ENCODE peak calls at places on chromosomes 2 and 18, in six cellular contexts. P is gastrocnemius medialis, F is RWPE1, I is coronary artery, T is dorsolateral prefrontal cortex, R is substantia nigra. D is an unnamed sample.

GRCh38 chr18:48136051-48136543 is 205.6 kb upstream of the SMAD2 start:
- DNase-seq in P (no peak), F (no peak), I (no peak), T (no peak), R (peak), D (no peak)

GRCh38 chr2:237432484-237433092 is 18.6 kb upstream of the COL6A3 start:
- DNase-seq in P (no peak), F (peak), I (no peak), T (peak), R (no peak), D (no peak)

GRCh38 chr2:118013221-118013723 is 598 bp downstream of the CCDC93 start:
- DNase-seq in P (peak), F (peak), I (peak), T (peak), R (peak), D (no peak)

GRCh38 chr18:79903071-79903635 is 48.3 kb downstream of the SLC66A2 start:
- DNase-seq in P (no peak), F (no peak), I (no peak), T (no peak), R (no peak), D (no peak)

GRCh38 chr2:15223887-15224286 is 337.2 kb downstream of the NBAS start:
- DNase-seq in P (no peak), F (peak), I (no peak), T (no peak), R (no peak), D (no peak)

GRCh38 chr2:109433486-109433885 is 180.3 kb downstream of the SEPTIN10 start:
- DNase-seq in P (no peak), F (no peak), I (no peak), T (peak), R (no peak), D (no peak)

GRCh38 chr2:238141541-238142318 is 3.3 kb downstream of the KLHL30 start:
- DNase-seq in P (peak), F (peak), I (no peak), T (no peak), R (peak), D (no peak)

GRCh38 chr2:234950730-234951385 is 959 bp upstream of the SH3BP4 start:
- DNase-seq in P (no peak), F (no peak), I (no peak), T (no peak), R (no peak), D (no peak)

GRCh38 chr18:2846638-2847340 is at the start of gene EMILIN2:
- DNase-seq in P (peak), F (peak), I (peak), T (no peak), R (no peak), D (no peak)

GRCh38 chr18:8391068-8391467 is 218.2 kb upstream of the RAB12 start:
- DNase-seq in P (no peak), F (no peak), I (no peak), T (no peak), R (no peak), D (no peak)

GRCh38 chr2:60356346-60356745 is 197.1 kb downstream of the BCL11A start:
- DNase-seq in P (no peak), F (peak), I (no peak), T (no peak), R (no peak), D (no peak)

GRCh38 chr2:174007010-174007409 is 41.8 kb upstream of the SP3 start:
- DNase-seq in P (no peak), F (no peak), I (no peak), T (no peak), R (no peak), D (no peak)

GRCh38 chr2:174011796-174012195 is 46.6 kb upstream of the SP3 start:
- DNase-seq in P (no peak), F (no peak), I (no peak), T (no peak), R (no peak), D (no peak)

GRCh38 chr2:174009488-174010223 is 44.5 kb upstream of the SP3 start:
- DNase-seq in P (no peak), F (no peak), I (no peak), T (no peak), R (no peak), D (no peak)

GRCh38 chr2:174005801-174006419 is 40.7 kb upstream of the SP3 start:
- DNase-seq in P (no peak), F (no peak), I (no peak), T (no peak), R (no peak), D (no peak)

DNA sequence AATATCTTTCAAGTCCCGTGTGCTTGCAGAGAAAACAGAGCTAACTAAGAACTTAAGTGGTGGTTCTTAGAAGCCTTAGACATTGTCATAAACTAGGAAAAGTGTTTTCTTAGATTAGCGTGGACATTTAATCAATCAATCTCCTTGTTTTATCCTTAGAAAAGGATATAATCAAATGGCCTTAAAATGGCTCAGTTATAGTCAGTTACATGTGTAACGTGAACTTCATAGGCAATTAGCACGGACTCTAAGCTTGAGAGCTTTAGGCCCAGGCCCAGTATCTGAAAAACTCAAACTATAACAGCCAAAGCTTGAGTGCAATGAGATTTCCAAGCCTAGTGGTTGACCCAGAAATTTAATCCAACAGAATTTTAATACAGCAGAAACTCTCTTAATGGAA is 43.5 kb upstream of the SP3 start:
- DNase-seq in P (no peak), F (no peak), I (no peak), T (no peak), R (no peak), D (no peak)
- H3K27ac ChIP-seq in P (no peak), F (no peak), I (no peak), T (no peak), R (no peak), D (no peak)

DNA sequence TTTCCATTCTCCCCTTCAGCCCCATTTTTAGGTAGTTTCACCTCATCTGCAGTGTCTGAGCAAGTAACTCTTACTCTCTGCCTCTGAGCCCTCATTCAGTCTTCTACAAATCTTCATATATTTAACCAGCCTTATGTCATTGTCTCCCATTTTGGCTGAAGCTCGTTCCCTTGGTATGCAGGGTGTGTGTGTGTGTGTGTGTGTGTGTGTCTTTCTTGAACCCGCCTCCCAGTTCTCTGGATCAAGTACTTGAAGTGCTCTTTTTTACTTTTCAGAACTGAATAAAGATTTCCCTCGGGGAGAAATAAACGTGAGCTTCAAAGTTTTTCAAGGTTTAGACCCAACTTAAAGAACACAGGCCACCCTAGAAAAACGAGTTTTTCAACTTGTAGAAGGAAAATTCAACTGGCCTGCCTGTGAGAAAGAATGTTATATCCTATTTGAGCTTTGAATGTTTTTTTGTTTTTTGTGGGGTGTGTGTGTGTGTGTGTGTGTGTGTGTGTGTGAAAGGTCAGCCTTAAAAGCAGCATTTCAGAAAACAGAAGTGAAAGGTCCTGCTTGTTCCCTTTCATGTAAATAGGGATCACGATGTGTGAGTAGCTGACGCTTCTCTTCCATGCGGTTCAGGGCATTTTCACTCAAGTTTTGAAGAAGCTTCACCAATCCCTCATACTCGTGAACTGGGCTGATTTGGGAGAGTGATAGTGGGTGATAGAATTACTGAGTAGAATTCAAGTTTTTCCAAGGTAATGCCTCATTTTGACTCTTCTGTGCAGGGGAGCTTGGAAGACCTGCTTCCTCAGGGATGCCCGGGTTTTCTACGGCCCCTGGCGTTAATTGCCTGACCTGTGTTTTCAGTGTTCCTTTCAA is 50.6 kb upstream of the EML6 start:
- DNase-seq in P (no peak), F (no peak), I (no peak), T (no peak), R (no peak), D (no peak)
- H3K27ac ChIP-seq in P (peak), F (peak), I (peak), T (peak), R (peak), D (peak)

DNA sequence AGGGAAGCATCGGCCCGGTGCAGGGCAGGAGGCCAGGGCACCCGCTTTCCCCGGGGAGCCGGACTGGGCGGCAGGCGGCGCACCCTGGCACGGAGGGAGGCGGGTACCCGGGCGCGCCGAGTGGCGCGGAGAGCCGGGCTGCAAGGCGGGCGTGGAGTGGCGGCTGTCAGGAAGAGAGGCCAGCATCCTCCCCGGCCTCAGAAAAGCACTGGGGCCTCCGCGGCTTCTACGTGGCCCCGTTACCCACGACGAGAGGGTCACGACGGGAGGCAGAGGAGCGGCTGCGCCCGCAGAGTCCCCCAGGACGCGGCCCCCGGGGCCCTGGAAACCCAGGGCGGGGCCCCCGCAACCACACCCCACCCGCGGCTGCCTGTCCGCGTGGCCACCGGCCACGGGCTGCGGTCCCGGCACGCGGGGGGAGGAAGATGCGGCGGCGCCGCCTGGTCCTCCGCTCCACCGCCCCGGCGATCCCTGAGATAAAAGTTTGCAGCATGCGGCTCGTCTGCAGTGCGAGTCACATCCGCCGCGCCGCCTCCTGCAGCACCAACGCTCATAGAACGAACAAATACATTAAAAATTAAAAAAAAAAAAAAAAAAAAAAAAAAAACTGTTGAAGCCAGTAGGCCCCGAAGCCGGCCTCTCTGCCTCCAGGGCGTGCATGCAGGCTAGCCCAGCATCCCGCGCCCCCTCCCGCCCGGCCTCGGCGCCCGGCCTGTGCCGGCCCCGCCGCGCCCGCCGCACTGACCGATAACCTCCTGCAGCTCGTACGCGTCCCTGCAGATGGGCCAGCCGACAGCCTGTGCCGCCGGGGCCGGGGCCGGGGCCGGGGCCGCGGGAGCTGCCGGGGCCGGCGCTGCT is 683 bp downstream of the STK39 start:
- DNase-seq in P (peak), F (peak), I (peak), T (peak), R (peak), D (peak)
- H3K27ac ChIP-seq in P (peak), F (peak), I (peak), T (peak), R (peak), D (peak)

GRCh38 chr18:54149078-54149697 is 75.3 kb downstream of the MBD2 start:
- DNase-seq in P (no peak), F (peak), I (no peak), T (no peak), R (no peak), D (no peak)
- H3K27ac ChIP-seq in P (no peak), F (peak), I (peak), T (peak), R (no peak), D (no peak)

DNA sequence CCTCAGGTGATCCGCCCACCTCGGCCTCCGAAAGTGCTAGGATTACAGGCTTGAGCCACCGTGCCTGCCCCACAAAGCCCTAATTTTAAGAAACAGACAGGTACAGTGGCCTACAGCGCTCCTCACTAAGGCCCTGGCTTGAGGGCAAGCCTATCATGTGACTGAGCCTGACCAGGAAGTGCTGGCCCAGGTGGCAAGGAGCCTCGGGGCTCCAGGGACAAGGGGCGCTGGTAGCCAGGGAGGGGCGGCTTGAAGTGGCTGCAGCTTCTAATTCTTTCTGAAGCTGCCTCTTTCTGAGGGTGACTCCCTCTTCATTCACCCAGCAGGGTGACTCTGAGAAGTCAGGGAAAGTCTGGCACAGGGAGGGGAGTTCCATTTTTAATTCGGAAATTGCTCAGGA is 115.8 kb downstream of the FAM210A start:
- DNase-seq in P (no peak), F (no peak), I (no peak), T (no peak), R (no peak), D (no peak)
- H3K27ac ChIP-seq in P (peak), F (no peak), I (peak), T (peak), R (peak), D (peak)

D was measured in caudate nucleus.